ENCODE peak calls at places on chromosome 22, in eight cellular contexts. I is EL; G is A549; Y is adrenal gland; Q is effector memory CD4-positive, alpha-beta T cell; U is NCI-H1417; X is progenitor cell of endocrine pancreas; B is activated effector memory CD4-positive, alpha-beta T cell treated with Interleukin-2 at 50 U/mL for 16 hours. F is an unnamed sample.
A peak's percentile ranks its signal among the peaks of the same experiment; 100 is the strongest.

GRCh38 chr22:47027766-47028165 is 265.3 kb downstream of the TBC1D22A start:
- DNase-seq in I (no peak), B (no peak), U (no peak), Q (no peak), Y (no peak), G (no peak), X (no peak), F (no peak)

GRCh38 chr22:17198188-17199130 is 20.8 kb downstream of the ADA2 start:
- DNase-seq in Y (peak; percentile 35), B (no peak), I (no peak), X (peak; percentile 49), U (peak; percentile 32), Q (no peak), G (no peak), F (no peak)

GRCh38 chr22:19579880-19580279 is 55.7 kb upstream of the CLDN5 start:
- DNase-seq in I (no peak), Q (no peak), X (no peak), B (no peak), U (no peak), Y (no peak), G (no peak), F (no peak)

GRCh38 chr22:41762980-41763779 is 37.3 kb upstream of the CCDC134 start:
- DNase-seq in B (no peak), I (peak; percentile 29), X (peak; percentile 12), U (no peak), Q (no peak), G (no peak), Y (peak; percentile 28), F (no peak)

GRCh38 chr22:39470462-39471335 is 13.9 kb downstream of the MGAT3 start:
- DNase-seq in I (no peak), B (no peak), Q (no peak), X (no peak), Y (no peak), G (no peak), U (no peak), F (no peak)

GRCh38 chr22:49992921-49993648 is 19.5 kb downstream of the IL17REL start:
- DNase-seq in B (peak; percentile 51), G (peak; percentile 44), Q (no peak), X (peak; percentile 15), I (peak; percentile 49), Y (peak; percentile 70), U (no peak), F (peak; percentile 43)

GRCh38 chr22:27358096-27358870 is 443.3 kb downstream of the MN1 start:
- DNase-seq in B (no peak), U (peak; percentile 2), G (no peak), X (no peak), I (no peak), Y (no peak), Q (no peak), F (no peak)

GRCh38 chr22:45460288-45461109 is 42.2 kb upstream of the FBLN1 start:
- DNase-seq in B (no peak), I (no peak), G (no peak), Q (no peak), Y (no peak), X (no peak), U (no peak), F (peak; percentile 71)

GRCh38 chr22:41779889-41780505 is 20.5 kb upstream of the CCDC134 start:
- DNase-seq in X (no peak), B (no peak), Y (no peak), U (no peak), Q (no peak), I (no peak), G (no peak), F (no peak)

GRCh38 chr22:42630901-42631602 is 9.3 kb downstream of the ATP5MGL start:
- DNase-seq in U (no peak), X (no peak), B (no peak), I (peak; percentile 66), Q (no peak), Y (no peak), G (no peak), F (no peak)

GRCh38 chr22:21044931-21045584 is 688 bp upstream of the LRRC74B start:
- DNase-seq in U (peak; percentile 76), X (no peak), I (peak; percentile 87), B (no peak), Y (peak; percentile 65), Q (no peak), G (no peak), F (peak; percentile 65)

GRCh38 chr22:28792491-28793383 is 7.6 kb downstream of the XBP1 start:
- DNase-seq in Y (no peak), B (no peak), G (no peak), I (no peak), U (no peak), X (no peak), Q (no peak), F (no peak)

GRCh38 chr22:46660604-46661201 is 40.5 kb downstream of the GRAMD4 start:
- DNase-seq in Y (no peak), U (peak; percentile 54), G (no peak), B (peak; percentile 27), Q (peak; percentile 44), X (no peak), I (no peak), F (no peak)

GRCh38 chr22:24189249-24190158 is 8.2 kb downstream of the SUSD2 start:
- DNase-seq in G (peak; percentile 84), Y (peak; percentile 83), U (peak; percentile 8), I (peak; percentile 62), B (no peak), X (peak; percentile 65), Q (no peak), F (peak; percentile 50)

GRCh38 chr22:47599753-47600152 is 837.3 kb downstream of the TBC1D22A start:
- DNase-seq in B (no peak), Q (no peak), G (no peak), X (no peak), U (no peak), Y (no peak), I (no peak), F (no peak)

GRCh38 chr22:22682196-22682595 is 37.8 kb downstream of the GGTLC2 start:
- DNase-seq in G (no peak), Q (no peak), X (no peak), U (no peak), Y (no peak), B (no peak), I (no peak), F (no peak)

GRCh38 chr22:29528144-29528543 is 25.4 kb downstream of the THOC5 start:
- DNase-seq in Y (no peak), I (no peak), X (no peak), Q (no peak), U (no peak), B (no peak), G (no peak), F (no peak)

GRCh38 chr22:21685164-21685513 is 19.3 kb downstream of the PPIL2 start:
- DNase-seq in Y (no peak), Q (no peak), I (no peak), X (no peak), U (no peak), G (no peak), B (no peak), F (no peak)

GRCh38 chr22:35582861-35583670 is 34.1 kb downstream of the MB start:
- DNase-seq in B (peak; percentile 29), Y (peak; percentile 69), X (peak; percentile 49), Q (peak; percentile 24), G (peak; percentile 86), I (peak; percentile 68), U (peak; percentile 54), F (peak; percentile 65)

GRCh38 chr22:31350410-31350863 is 4.3 kb upstream of the PATZ1 start:
- DNase-seq in I (no peak), Q (no peak), X (no peak), U (peak; percentile 12), G (peak; percentile 27), B (no peak), Y (peak; percentile 66), F (no peak)

GRCh38 chr22:21029486-21030025 is 2.8 kb downstream of the SLC7A4 start:
- DNase-seq in X (no peak), I (no peak), Q (no peak), U (no peak), B (no peak), Y (no peak), G (no peak), F (no peak)

GRCh38 chr22:47382164-47382890 is 619.9 kb downstream of the TBC1D22A start:
- DNase-seq in G (no peak), B (no peak), I (no peak), X (no peak), Q (no peak), U (no peak), Y (no peak), F (no peak)

F was measured in IMR-90.